ENCODE peak calls at places on chromosomes 16 and 17, in nine cellular contexts. One of them, this sample, is unnamed.

GRCh38 chr17:81512984-81513668 is 527 bp upstream of the ACTG1 start:
- DNase-seq in CD8-positive, alpha-beta memory T cell: peak; percentile 76
- DNase-seq in K562: peak; percentile 51
- DNase-seq in AG04450: no peak
- DNase-seq in MG63: peak; percentile 80
- DNase-seq in astrocyte: no peak
- DNase-seq in SJSA1: no peak
- DNase-seq in effector memory CD4-positive, alpha-beta T cell: peak; percentile 44
- DNase-seq in Peyer's patch: peak; percentile 77
- DNase-seq in this sample: peak; percentile 70

GRCh38 chr17:73506470-73507435 is 137.5 kb downstream of the SDK2 start:
- DNase-seq in CD8-positive, alpha-beta memory T cell: no peak
- DNase-seq in K562: no peak
- DNase-seq in AG04450: no peak
- DNase-seq in MG63: no peak
- DNase-seq in astrocyte: no peak
- DNase-seq in SJSA1: no peak
- DNase-seq in effector memory CD4-positive, alpha-beta T cell: no peak
- DNase-seq in Peyer's patch: no peak
- DNase-seq in this sample: no peak

GRCh38 chr17:63436523-63437110 is 9.5 kb downstream of the CYB561 start:
- DNase-seq in CD8-positive, alpha-beta memory T cell: no peak
- DNase-seq in K562: peak; percentile 34
- DNase-seq in AG04450: no peak
- DNase-seq in MG63: no peak
- DNase-seq in astrocyte: no peak
- DNase-seq in SJSA1: no peak
- DNase-seq in effector memory CD4-positive, alpha-beta T cell: no peak
- DNase-seq in Peyer's patch: no peak
- DNase-seq in this sample: no peak

GRCh38 chr16:1914759-1915387 is 3.3 kb downstream of the HS3ST6 start:
- DNase-seq in CD8-positive, alpha-beta memory T cell: no peak
- DNase-seq in K562: no peak
- DNase-seq in AG04450: no peak
- DNase-seq in MG63: no peak
- DNase-seq in astrocyte: no peak
- DNase-seq in SJSA1: no peak
- DNase-seq in effector memory CD4-positive, alpha-beta T cell: no peak
- DNase-seq in Peyer's patch: no peak
- DNase-seq in this sample: no peak

GRCh38 chr16:55257971-55258613 is 65.9 kb upstream of the IRX6 start:
- DNase-seq in CD8-positive, alpha-beta memory T cell: peak; percentile 5
- DNase-seq in K562: peak; percentile 81
- DNase-seq in AG04450: no peak
- DNase-seq in MG63: peak; percentile 64
- DNase-seq in astrocyte: peak; percentile 14
- DNase-seq in SJSA1: peak; percentile 16
- DNase-seq in effector memory CD4-positive, alpha-beta T cell: peak; percentile 2
- DNase-seq in Peyer's patch: no peak
- DNase-seq in this sample: peak; percentile 72

GRCh38 chr17:55454906-55455474 is 33.4 kb upstream of the MMD start:
- DNase-seq in CD8-positive, alpha-beta memory T cell: no peak
- DNase-seq in K562: no peak
- DNase-seq in AG04450: peak; percentile 90
- DNase-seq in MG63: peak; percentile 71
- DNase-seq in astrocyte: peak; percentile 46
- DNase-seq in SJSA1: peak; percentile 84
- DNase-seq in effector memory CD4-positive, alpha-beta T cell: no peak
- DNase-seq in Peyer's patch: no peak
- DNase-seq in this sample: no peak

GRCh38 chr17:43722921-43723665 is 35.5 kb downstream of the SOST start:
- DNase-seq in CD8-positive, alpha-beta memory T cell: no peak
- DNase-seq in K562: no peak
- DNase-seq in AG04450: no peak
- DNase-seq in MG63: no peak
- DNase-seq in astrocyte: no peak
- DNase-seq in SJSA1: no peak
- DNase-seq in effector memory CD4-positive, alpha-beta T cell: no peak
- DNase-seq in Peyer's patch: no peak
- DNase-seq in this sample: no peak

GRCh38 chr17:8393470-8394231 is 4.0 kb downstream of the RNF222 start:
- DNase-seq in CD8-positive, alpha-beta memory T cell: peak; percentile 64
- DNase-seq in K562: no peak
- DNase-seq in AG04450: no peak
- DNase-seq in MG63: peak; percentile 31
- DNase-seq in astrocyte: no peak
- DNase-seq in SJSA1: no peak
- DNase-seq in effector memory CD4-positive, alpha-beta T cell: peak; percentile 25
- DNase-seq in Peyer's patch: peak; percentile 52
- DNase-seq in this sample: peak; percentile 29

GRCh38 chr17:37259030-37259735 is 116.6 kb upstream of the C17orf78 start:
- DNase-seq in CD8-positive, alpha-beta memory T cell: no peak
- DNase-seq in K562: peak; percentile 15
- DNase-seq in AG04450: no peak
- DNase-seq in MG63: no peak
- DNase-seq in astrocyte: peak; percentile 86
- DNase-seq in SJSA1: no peak
- DNase-seq in effector memory CD4-positive, alpha-beta T cell: no peak
- DNase-seq in Peyer's patch: no peak
- DNase-seq in this sample: no peak

GRCh38 chr17:18070861-18071340 is 16.8 kb upstream of the DRG2 start:
- DNase-seq in CD8-positive, alpha-beta memory T cell: no peak
- DNase-seq in K562: peak; percentile 39
- DNase-seq in AG04450: peak; percentile 3
- DNase-seq in MG63: peak; percentile 15
- DNase-seq in astrocyte: peak; percentile 53
- DNase-seq in SJSA1: no peak
- DNase-seq in effector memory CD4-positive, alpha-beta T cell: no peak
- DNase-seq in Peyer's patch: no peak
- DNase-seq in this sample: no peak

GRCh38 chr17:81607431-81607830 is 29.5 kb downstream of the NPLOC4 start:
- DNase-seq in CD8-positive, alpha-beta memory T cell: no peak
- DNase-seq in K562: no peak
- DNase-seq in AG04450: no peak
- DNase-seq in MG63: no peak
- DNase-seq in astrocyte: peak; percentile 81
- DNase-seq in SJSA1: no peak
- DNase-seq in effector memory CD4-positive, alpha-beta T cell: no peak
- DNase-seq in Peyer's patch: no peak
- DNase-seq in this sample: no peak

GRCh38 chr17:31743767-31744166 is 115.3 kb downstream of the COPRS start:
- DNase-seq in CD8-positive, alpha-beta memory T cell: no peak
- DNase-seq in K562: no peak
- DNase-seq in AG04450: no peak
- DNase-seq in MG63: peak; percentile 65
- DNase-seq in astrocyte: peak; percentile 42
- DNase-seq in SJSA1: peak; percentile 44
- DNase-seq in effector memory CD4-positive, alpha-beta T cell: no peak
- DNase-seq in Peyer's patch: no peak
- DNase-seq in this sample: no peak

GRCh38 chr17:44070455-44071197 is at the start of gene G6PC3:
- DNase-seq in CD8-positive, alpha-beta memory T cell: peak; percentile 71
- DNase-seq in K562: peak; percentile 93
- DNase-seq in AG04450: peak; percentile 95
- DNase-seq in MG63: peak; percentile 99
- DNase-seq in astrocyte: peak; percentile 96
- DNase-seq in SJSA1: peak; percentile 95
- DNase-seq in effector memory CD4-positive, alpha-beta T cell: peak; percentile 70
- DNase-seq in Peyer's patch: peak; percentile 96
- DNase-seq in this sample: peak; percentile 98

GRCh38 chr16:70592106-70592571 is 54.2 kb upstream of the IL34 start:
- DNase-seq in CD8-positive, alpha-beta memory T cell: no peak
- DNase-seq in K562: no peak
- DNase-seq in AG04450: no peak
- DNase-seq in MG63: peak; percentile 54
- DNase-seq in astrocyte: no peak
- DNase-seq in SJSA1: no peak
- DNase-seq in effector memory CD4-positive, alpha-beta T cell: no peak
- DNase-seq in Peyer's patch: no peak
- DNase-seq in this sample: no peak

GRCh38 chr16:70591609-70592008 is 54.8 kb upstream of the IL34 start:
- DNase-seq in CD8-positive, alpha-beta memory T cell: no peak
- DNase-seq in K562: no peak
- DNase-seq in AG04450: no peak
- DNase-seq in MG63: no peak
- DNase-seq in astrocyte: no peak
- DNase-seq in SJSA1: no peak
- DNase-seq in effector memory CD4-positive, alpha-beta T cell: no peak
- DNase-seq in Peyer's patch: no peak
- DNase-seq in this sample: no peak

GRCh38 chr16:70590722-70591438 is 55.5 kb upstream of the IL34 start:
- DNase-seq in CD8-positive, alpha-beta memory T cell: no peak
- DNase-seq in K562: no peak
- DNase-seq in AG04450: no peak
- DNase-seq in MG63: no peak
- DNase-seq in astrocyte: no peak
- DNase-seq in SJSA1: no peak
- DNase-seq in effector memory CD4-positive, alpha-beta T cell: no peak
- DNase-seq in Peyer's patch: no peak
- DNase-seq in this sample: no peak

GRCh38 chr16:70588565-70588964 is 57.8 kb upstream of the IL34 start:
- DNase-seq in CD8-positive, alpha-beta memory T cell: no peak
- DNase-seq in K562: no peak
- DNase-seq in AG04450: no peak
- DNase-seq in MG63: no peak
- DNase-seq in astrocyte: peak; percentile 38
- DNase-seq in SJSA1: peak; percentile 33
- DNase-seq in effector memory CD4-positive, alpha-beta T cell: no peak
- DNase-seq in Peyer's patch: no peak
- DNase-seq in this sample: no peak

DNA sequence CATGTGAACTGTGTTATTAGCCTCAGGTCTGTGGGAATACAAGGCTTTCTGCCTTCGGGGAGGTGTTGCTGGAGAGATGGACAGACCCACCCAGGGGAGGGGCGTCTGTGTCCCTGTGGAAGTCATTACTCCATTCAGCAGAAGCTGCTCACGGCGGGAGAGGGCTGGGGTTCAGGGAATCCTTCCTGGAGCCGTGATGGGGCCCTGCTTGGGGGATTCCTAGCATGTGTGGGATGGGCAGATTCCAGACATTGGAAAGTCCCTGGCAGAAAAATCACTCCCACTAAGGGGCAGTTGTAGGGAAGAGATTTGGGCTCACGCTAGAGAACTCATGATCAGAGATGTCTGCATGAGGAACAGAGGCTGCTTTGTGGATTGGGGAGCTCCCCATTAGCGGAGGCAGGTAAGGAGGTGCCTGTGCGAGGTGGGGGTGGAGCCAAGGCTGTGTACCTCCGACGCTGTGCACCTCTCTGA is 56.3 kb upstream of the IL34 start:
- DNase-seq in CD8-positive, alpha-beta memory T cell: no peak
- DNase-seq in K562: no peak
- DNase-seq in AG04450: no peak
- DNase-seq in MG63: peak; percentile 56
- DNase-seq in astrocyte: peak; percentile 61
- DNase-seq in SJSA1: peak; percentile 41
- DNase-seq in effector memory CD4-positive, alpha-beta T cell: no peak
- DNase-seq in Peyer's patch: peak; percentile 19
- DNase-seq in this sample: no peak
- H3K27me3 ChIP-seq in CD8-positive, alpha-beta memory T cell: no peaks in the 10 kb centered on the region
- H3K27me3 ChIP-seq in K562: peaks cover 39% of the 10 kb centered on the region
- H3K27me3 ChIP-seq in AG04450: no peaks in the 10 kb centered on the region
- H3K27me3 ChIP-seq in MG63: no peaks in the 10 kb centered on the region
- H3K27me3 ChIP-seq in astrocyte: no peaks in the 10 kb centered on the region
- H3K27me3 ChIP-seq in SJSA1: no peaks in the 10 kb centered on the region
- H3K27me3 ChIP-seq in effector memory CD4-positive, alpha-beta T cell: no peaks in the 10 kb centered on the region
- H3K27me3 ChIP-seq in Peyer's patch: no peaks in the 10 kb centered on the region
- H3K27me3 ChIP-seq in this sample: no peaks in the 10 kb centered on the region

GRCh38 chr17:77644181-77644972 is 314.1 kb upstream of the TNRC6C start:
- DNase-seq in CD8-positive, alpha-beta memory T cell: no peak
- DNase-seq in K562: no peak
- DNase-seq in AG04450: no peak
- DNase-seq in MG63: no peak
- DNase-seq in astrocyte: no peak
- DNase-seq in SJSA1: no peak
- DNase-seq in effector memory CD4-positive, alpha-beta T cell: no peak
- DNase-seq in Peyer's patch: no peak
- DNase-seq in this sample: no peak
- H3K27me3 ChIP-seq in CD8-positive, alpha-beta memory T cell: no peaks in the 10 kb centered on the region
- H3K27me3 ChIP-seq in K562: peaks cover 74% of the 10 kb centered on the region
- H3K27me3 ChIP-seq in AG04450: peaks cover 17% of the 10 kb centered on the region
- H3K27me3 ChIP-seq in MG63: peaks cover 8% of the 10 kb centered on the region
- H3K27me3 ChIP-seq in astrocyte: peaks cover 22% of the 10 kb centered on the region
- H3K27me3 ChIP-seq in SJSA1: peaks cover 29% of the 10 kb centered on the region
- H3K27me3 ChIP-seq in effector memory CD4-positive, alpha-beta T cell: no peaks in the 10 kb centered on the region
- H3K27me3 ChIP-seq in Peyer's patch: no peaks in the 10 kb centered on the region
- H3K27me3 ChIP-seq in this sample: no peaks in the 10 kb centered on the region

GRCh38 chr17:10073905-10074304 is 124.5 kb downstream of the GAS7 start:
- DNase-seq in CD8-positive, alpha-beta memory T cell: no peak
- DNase-seq in K562: no peak
- DNase-seq in AG04450: no peak
- DNase-seq in MG63: no peak
- DNase-seq in astrocyte: no peak
- DNase-seq in SJSA1: no peak
- DNase-seq in effector memory CD4-positive, alpha-beta T cell: no peak
- DNase-seq in Peyer's patch: no peak
- DNase-seq in this sample: no peak
- H3K27me3 ChIP-seq in CD8-positive, alpha-beta memory T cell: no peaks in the 10 kb centered on the region
- H3K27me3 ChIP-seq in K562: no peaks in the 10 kb centered on the region
- H3K27me3 ChIP-seq in AG04450: no peaks in the 10 kb centered on the region
- H3K27me3 ChIP-seq in MG63: peaks cover 3% of the 10 kb centered on the region
- H3K27me3 ChIP-seq in astrocyte: no peaks in the 10 kb centered on the region
- H3K27me3 ChIP-seq in SJSA1: no peaks in the 10 kb centered on the region
- H3K27me3 ChIP-seq in effector memory CD4-positive, alpha-beta T cell: no peaks in the 10 kb centered on the region
- H3K27me3 ChIP-seq in Peyer's patch: no peaks in the 10 kb centered on the region
- H3K27me3 ChIP-seq in this sample: no peaks in the 10 kb centered on the region

GRCh38 chr17:7108560-7108925 is 6.1 kb downstream of the ASGR2 start:
- DNase-seq in CD8-positive, alpha-beta memory T cell: no peak
- DNase-seq in K562: no peak
- DNase-seq in AG04450: no peak
- DNase-seq in MG63: no peak
- DNase-seq in astrocyte: no peak
- DNase-seq in SJSA1: no peak
- DNase-seq in effector memory CD4-positive, alpha-beta T cell: no peak
- DNase-seq in Peyer's patch: no peak
- DNase-seq in this sample: no peak

GRCh38 chr17:7108981-7109380 is 5.6 kb downstream of the ASGR2 start:
- DNase-seq in CD8-positive, alpha-beta memory T cell: no peak
- DNase-seq in K562: no peak
- DNase-seq in AG04450: no peak
- DNase-seq in MG63: no peak
- DNase-seq in astrocyte: no peak
- DNase-seq in SJSA1: no peak
- DNase-seq in effector memory CD4-positive, alpha-beta T cell: no peak
- DNase-seq in Peyer's patch: no peak
- DNase-seq in this sample: no peak

GRCh38 chr17:7107795-7108559 is 6.6 kb downstream of the ASGR2 start:
- DNase-seq in CD8-positive, alpha-beta memory T cell: no peak
- DNase-seq in K562: no peak
- DNase-seq in AG04450: no peak
- DNase-seq in MG63: no peak
- DNase-seq in astrocyte: no peak
- DNase-seq in SJSA1: no peak
- DNase-seq in effector memory CD4-positive, alpha-beta T cell: no peak
- DNase-seq in Peyer's patch: no peak
- DNase-seq in this sample: no peak

GRCh38 chr17:7109461-7110322 is 4.9 kb downstream of the ASGR2 start:
- DNase-seq in CD8-positive, alpha-beta memory T cell: no peak
- DNase-seq in K562: no peak
- DNase-seq in AG04450: no peak
- DNase-seq in MG63: no peak
- DNase-seq in astrocyte: no peak
- DNase-seq in SJSA1: no peak
- DNase-seq in effector memory CD4-positive, alpha-beta T cell: no peak
- DNase-seq in Peyer's patch: no peak
- DNase-seq in this sample: no peak

GRCh38 chr17:7107012-7107754 is 7.4 kb downstream of the ASGR2 start:
- DNase-seq in CD8-positive, alpha-beta memory T cell: no peak
- DNase-seq in K562: no peak
- DNase-seq in AG04450: no peak
- DNase-seq in MG63: no peak
- DNase-seq in astrocyte: no peak
- DNase-seq in SJSA1: no peak
- DNase-seq in effector memory CD4-positive, alpha-beta T cell: no peak
- DNase-seq in Peyer's patch: no peak
- DNase-seq in this sample: no peak
- H3K27me3 ChIP-seq in CD8-positive, alpha-beta memory T cell: peaks cover 6% of the 10 kb centered on the region
- H3K27me3 ChIP-seq in K562: peaks cover 45% of the 10 kb centered on the region
- H3K27me3 ChIP-seq in AG04450: peaks cover 16% of the 10 kb centered on the region
- H3K27me3 ChIP-seq in MG63: no peaks in the 10 kb centered on the region
- H3K27me3 ChIP-seq in astrocyte: peaks cover 16% of the 10 kb centered on the region
- H3K27me3 ChIP-seq in SJSA1: peaks cover 25% of the 10 kb centered on the region
- H3K27me3 ChIP-seq in effector memory CD4-positive, alpha-beta T cell: peaks cover 2% of the 10 kb centered on the region
- H3K27me3 ChIP-seq in Peyer's patch: no peaks in the 10 kb centered on the region
- H3K27me3 ChIP-seq in this sample: no peaks in the 10 kb centered on the region